ENCODE peak calls at places on chromosomes 5 and 9, in six cellular contexts. F is colonic mucosa, Q is fibroblast of mammary gland, L is A549, V is left ventricle myocardium inferior, E is AG09309. G is an unnamed sample.

GRCh38 chr9:123784513-123784912 is 145.4 kb downstream of the DENND1A start:
- DNase-seq in F (no peak), Q (peak; percentile 90), L (no peak), V (no peak), E (peak; percentile 73), G (peak; percentile 94)

GRCh38 chr9:6153425-6153824 is 62.2 kb upstream of the IL33 start:
- DNase-seq in F (no peak), Q (peak; percentile 67), L (peak; percentile 72), V (no peak), E (no peak), G (no peak)

GRCh38 chr9:73348485-73348884 is 196.8 kb downstream of the ANXA1 start:
- DNase-seq in F (no peak), Q (peak; percentile 18), L (peak; percentile 12), V (no peak), E (no peak), G (no peak)

GRCh38 chr5:57816108-57816507 is 333.5 kb upstream of the ACTBL2 start:
- DNase-seq in F (no peak), Q (peak; percentile 97), L (peak; percentile 85), V (no peak), E (peak; percentile 89), G (peak; percentile 96)

GRCh38 chr5:138438724-138439536 is at the start of gene REEP2:
- DNase-seq in F (no peak), Q (peak; percentile 32), L (peak; percentile 22), V (peak; percentile 37), E (no peak), G (peak; percentile 42)

GRCh38 chr5:96338624-96339023 is 94.4 kb downstream of the PCSK1 start:
- DNase-seq in F (peak; percentile 56), Q (peak; percentile 83), L (no peak), V (no peak), E (no peak), G (peak; percentile 52)

GRCh38 chr5:156595132-156595787 is 254.8 kb upstream of the PPP1R2B start:
- DNase-seq in F (no peak), Q (peak; percentile 58), L (no peak), V (peak; percentile 66), E (no peak), G (peak; percentile 46)

GRCh38 chr9:70874451-70874850 is 247.0 kb downstream of the TRPM3 start:
- DNase-seq in F (no peak), Q (peak; percentile 49), L (no peak), V (no peak), E (no peak), G (peak; percentile 5)

GRCh38 chr5:124546643-124547042 is 199.8 kb downstream of the ZNF608 start:
- DNase-seq in F (no peak), Q (peak; percentile 33), L (peak; percentile 8), V (no peak), E (no peak), G (no peak)

GRCh38 chr5:176624916-176625315 is 5.4 kb downstream of the SNCB start:
- DNase-seq in F (no peak), Q (no peak), L (no peak), V (no peak), E (no peak), G (no peak)

GRCh38 chr5:56656816-56657740 is 158.3 kb upstream of the MAP3K1 start:
- DNase-seq in F (no peak), Q (peak; percentile 51), L (no peak), V (no peak), E (no peak), G (no peak)

GRCh38 chr9:124180557-124180956 is 77.2 kb upstream of the NEK6 start:
- DNase-seq in F (no peak), Q (peak; percentile 46), L (no peak), V (peak; percentile 30), E (no peak), G (peak; percentile 48)

GRCh38 chr5:173027905-173028304 is 28.2 kb upstream of the CREBRF start:
- DNase-seq in F (no peak), Q (no peak), L (no peak), V (no peak), E (no peak), G (no peak)

GRCh38 chr9:120413121-120414048 is 166.6 kb downstream of the CDK5RAP2 start:
- DNase-seq in F (no peak), Q (no peak), L (no peak), V (no peak), E (no peak), G (no peak)

GRCh38 chr9:95383198-95383673 is 65.7 kb upstream of the FANCC start:
- DNase-seq in F (no peak), Q (peak; percentile 13), L (peak; percentile 80), V (no peak), E (peak; percentile 60), G (peak; percentile 71)

GRCh38 chr5:40834391-40834848 is 602 bp downstream of the RPL37 start:
- DNase-seq in F (peak; percentile 24), Q (peak; percentile 36), L (peak; percentile 42), V (no peak), E (no peak), G (peak; percentile 44)

GRCh38 chr5:168059111-168059510 is 232.3 kb upstream of the WWC1 start:
- DNase-seq in F (no peak), Q (no peak), L (no peak), V (no peak), E (no peak), G (no peak)

GRCh38 chr9:14056235-14056930 is 257.6 kb downstream of the NFIB start:
- DNase-seq in F (no peak), Q (no peak), L (no peak), V (no peak), E (no peak), G (no peak)

GRCh38 chr5:150044334-150044681 is 42.0 kb downstream of the CSF1R start:
- DNase-seq in F (no peak), Q (peak; percentile 82), L (no peak), V (no peak), E (no peak), G (peak; percentile 34)

GRCh38 chr5:15376088-15376487 is 123.9 kb upstream of the FBXL7 start:
- DNase-seq in F (no peak), Q (no peak), L (no peak), V (no peak), E (no peak), G (no peak)

GRCh38 chr5:74446673-74447337 is 193.7 kb downstream of the ENC1 start:
- DNase-seq in F (no peak), Q (peak; percentile 51), L (no peak), V (peak; percentile 26), E (peak; percentile 2), G (peak; percentile 35)

GRCh38 chr9:127395491-127396252 is 1.3 kb upstream of the SLC2A8 start:
- DNase-seq in F (no peak), Q (no peak), L (no peak), V (no peak), E (no peak), G (peak; percentile 8)

GRCh38 chr9:127557466-127557869 is 54.6 kb upstream of the STXBP1 start:
- DNase-seq in F (no peak), Q (peak; percentile 35), L (no peak), V (no peak), E (no peak), G (peak; percentile 62)

GRCh38 chr9:4555251-4555650 is 65.0 kb downstream of the SLC1A1 start:
- DNase-seq in F (no peak), Q (peak; percentile 39), L (no peak), V (no peak), E (no peak), G (peak; percentile 6)

GRCh38 chr9:4553951-4554381 is 63.7 kb downstream of the SLC1A1 start:
- DNase-seq in F (no peak), Q (peak; percentile 62), L (no peak), V (no peak), E (no peak), G (peak; percentile 43)

GRCh38 chr9:4563105-4563504 is 72.8 kb downstream of the SLC1A1 start:
- DNase-seq in F (no peak), Q (no peak), L (no peak), V (no peak), E (no peak), G (no peak)

GRCh38 chr9:4559238-4560182 is 69.2 kb downstream of the SLC1A1 start:
- DNase-seq in F (no peak), Q (no peak), L (no peak), V (no peak), E (no peak), G (no peak)

DNA sequence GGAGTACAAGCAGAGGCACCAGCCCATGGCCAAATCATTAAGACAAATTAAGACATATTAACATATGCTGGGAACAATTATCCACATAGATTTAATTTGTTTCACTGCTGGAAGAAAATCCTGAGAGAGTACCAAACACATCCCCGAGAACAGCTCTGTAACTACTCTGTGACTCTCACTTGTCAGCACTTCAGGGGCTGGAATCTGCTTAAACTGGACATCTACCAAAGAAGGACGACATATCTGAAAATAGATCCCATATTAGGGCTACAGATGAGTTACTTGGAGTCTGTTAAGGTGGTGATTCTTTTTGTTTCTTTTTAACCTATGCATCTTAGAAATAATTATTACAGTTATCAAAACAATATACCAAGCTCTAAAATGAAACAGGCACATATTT is 68.3 kb downstream of the SLC1A1 start:
- DNase-seq in F (no peak), Q (no peak), L (no peak), V (no peak), E (no peak), G (no peak)
- TF ChIP-seq CTCF in F (no peak), Q (no peak), L (no peak), V (no peak), E (no peak), G (no peak)

DNA sequence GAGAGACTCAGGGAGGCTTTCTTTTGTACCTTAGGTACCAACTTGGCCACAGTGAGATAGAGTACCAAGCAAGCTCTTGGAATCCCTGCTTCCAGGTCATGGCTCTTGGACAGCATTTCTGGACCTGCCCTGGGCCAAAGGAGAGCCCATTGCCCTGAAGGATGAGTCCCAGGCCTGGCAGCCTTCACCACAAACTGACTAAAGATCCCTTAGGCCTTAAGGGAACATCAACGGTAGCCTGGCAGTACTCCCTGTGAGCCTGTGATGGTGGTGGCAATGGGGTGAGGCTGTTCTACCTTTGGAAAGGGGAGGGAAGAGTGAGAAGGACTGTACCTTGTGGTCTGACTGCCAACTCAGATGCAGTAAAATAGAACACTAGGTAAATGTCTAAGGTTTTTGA is 334.6 kb downstream of the SPOCK1 start:
- DNase-seq in F (no peak), Q (no peak), L (no peak), V (no peak), E (no peak), G (no peak)
- TF ChIP-seq CTCF in F (no peak), Q (no peak), L (no peak), V (no peak), E (no peak), G (no peak)

GRCh38 chr9:134172198-134173126 is 8.1 kb upstream of the RNU6ATAC start:
- DNase-seq in F (no peak), Q (no peak), L (no peak), V (peak; percentile 57), E (no peak), G (no peak)
- TF ChIP-seq CTCF in F (no peak), Q (no peak), L (no peak), V (no peak), E (no peak), G (no peak)

DNA sequence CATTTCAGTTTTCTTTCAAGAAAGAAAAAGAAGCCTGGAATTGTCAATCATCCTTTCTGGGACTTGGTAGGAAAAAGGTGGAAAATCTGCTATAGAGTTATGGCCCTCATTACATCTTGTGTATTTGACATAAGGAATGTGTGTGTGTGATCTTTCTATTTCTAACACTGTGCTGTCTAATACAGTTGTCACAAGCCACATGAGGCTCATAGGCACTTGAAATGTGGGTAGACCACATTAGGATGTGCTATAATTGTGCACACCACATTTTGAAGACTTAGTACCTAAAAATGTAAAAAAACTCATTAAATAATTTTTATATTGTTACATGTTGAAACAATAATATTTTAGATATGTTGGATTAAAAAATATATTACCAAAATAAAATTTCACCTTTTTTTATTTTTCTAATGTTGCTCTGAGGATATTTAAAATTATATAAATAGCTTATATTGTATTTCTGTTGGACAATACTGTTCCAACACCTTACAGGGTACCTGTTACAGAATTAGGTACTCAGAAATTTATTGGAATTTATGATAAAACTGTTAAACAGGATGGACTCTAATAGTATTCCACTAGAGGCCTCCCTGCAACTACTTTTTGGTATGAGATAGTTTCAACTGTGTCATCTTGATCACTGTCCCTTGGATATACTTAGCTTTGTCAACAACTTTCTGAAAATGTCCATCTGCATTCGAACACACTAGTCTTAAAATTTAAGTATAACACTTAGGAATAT is 18.4 kb downstream of the MSANTD3 start:
- DNase-seq in F (no peak), Q (no peak), L (no peak), V (no peak), E (no peak), G (no peak)
- TF ChIP-seq CTCF in F (no peak), Q (no peak), L (peak; percentile 16), V (no peak), E (no peak), G (no peak)

G was measured in AG10803.